ENCODE peak calls at places on chromosome 1, in four cellular contexts. Q is WTC11; V is stimulated activated naive B cell treated with anti-CD40 and anti-IgM and Interleukin-4, amounts not matched to agents 10 μg/mL and 1 μg/mL and 100 μg/mL, for 72 hours; L is Right ventricle myocardium superior. X is an unnamed sample.
A peak's percentile ranks its signal among the peaks of the same experiment; 100 is the strongest.

GRCh38 chr1:205339717-205340116 is 17.0 kb downstream of the KLHDC8A start:
- ATAC-seq in Q (no peak), V (peak; percentile 89), L (no peak), X (no peak)

GRCh38 chr1:192967211-192967877 is 91.8 kb downstream of the UCHL5 start:
- ATAC-seq in Q (no peak), V (no peak), L (no peak), X (no peak)

GRCh38 chr1:19035356-19036048 is 79.0 kb upstream of the IFFO2 start:
- ATAC-seq in Q (no peak), V (no peak), L (no peak), X (no peak)

GRCh38 chr1:8754993-8755392 is 62.4 kb downstream of the RERE start:
- ATAC-seq in Q (peak; percentile 50), V (no peak), L (no peak), X (no peak)

GRCh38 chr1:245698860-245699259 is 544.1 kb downstream of the KIF26B start:
- ATAC-seq in Q (no peak), V (peak; percentile 93), L (no peak), X (no peak)

GRCh38 chr1:17629460-17629859 is 90.0 kb downstream of the ARHGEF10L start:
- ATAC-seq in Q (peak; percentile 90), V (no peak), L (no peak), X (no peak)

GRCh38 chr1:15788624-15789301 is 18.7 kb downstream of the UQCRHL start:
- ATAC-seq in Q (no peak), V (no peak), L (no peak), X (peak; percentile 76)

GRCh38 chr1:109024651-109025050 is 17.3 kb downstream of the WDR47 start:
- ATAC-seq in Q (no peak), V (no peak), L (no peak), X (no peak)

GRCh38 chr1:173084292-173084691 is 33.6 kb upstream of the TNFSF18 start:
- ATAC-seq in Q (no peak), V (no peak), L (no peak), X (no peak)